ENCODE peak calls at places on chromosomes 2 and 18, in nine cellular contexts. One of them, this sample, is unnamed.

GRCh38 chr2:26300234-26300641 is 45.7 kb upstream of the SELENOI start:
- DNase-seq in progenitor cell of endocrine pancreas: no peak
- DNase-seq in stimulated activated CD8-positive, alpha-beta memory T cell treated with anti-CD3 and anti-CD28 coated beads, Interleukin-7, amount 100 ng/mL, for 1 hour: no peak
- DNase-seq in AG08395: no peak
- DNase-seq in stimulated activated CD4-positive, alpha-beta T cell treated with anti-CD3 and anti-CD28 coated beads, Interleukin-2, amount 100 ng/mL, for 48 hours: no peak
- DNase-seq in fibroblast of mammary gland: peak
- DNase-seq in endothelial cell: no peak
- DNase-seq in Peyer's patch: no peak
- DNase-seq in effector CD8-positive, alpha-beta T cell: no peak
- DNase-seq in this sample: no peak

GRCh38 chr2:54081574-54081973 is 33.8 kb upstream of the ACYP2 start:
- DNase-seq in progenitor cell of endocrine pancreas: no peak
- DNase-seq in stimulated activated CD8-positive, alpha-beta memory T cell treated with anti-CD3 and anti-CD28 coated beads, Interleukin-7, amount 100 ng/mL, for 1 hour: no peak
- DNase-seq in AG08395: no peak
- DNase-seq in stimulated activated CD4-positive, alpha-beta T cell treated with anti-CD3 and anti-CD28 coated beads, Interleukin-2, amount 100 ng/mL, for 48 hours: peak
- DNase-seq in fibroblast of mammary gland: peak
- DNase-seq in endothelial cell: no peak
- DNase-seq in Peyer's patch: no peak
- DNase-seq in effector CD8-positive, alpha-beta T cell: no peak
- DNase-seq in this sample: no peak

GRCh38 chr2:160229591-160229990 is 29.5 kb upstream of the ITGB6 start:
- DNase-seq in progenitor cell of endocrine pancreas: no peak
- DNase-seq in stimulated activated CD8-positive, alpha-beta memory T cell treated with anti-CD3 and anti-CD28 coated beads, Interleukin-7, amount 100 ng/mL, for 1 hour: no peak
- DNase-seq in AG08395: no peak
- DNase-seq in stimulated activated CD4-positive, alpha-beta T cell treated with anti-CD3 and anti-CD28 coated beads, Interleukin-2, amount 100 ng/mL, for 48 hours: no peak
- DNase-seq in fibroblast of mammary gland: peak
- DNase-seq in endothelial cell: no peak
- DNase-seq in Peyer's patch: no peak
- DNase-seq in effector CD8-positive, alpha-beta T cell: no peak
- DNase-seq in this sample: no peak

GRCh38 chr18:21457179-21457535 is 143.3 kb downstream of the ESCO1 start:
- DNase-seq in progenitor cell of endocrine pancreas: no peak
- DNase-seq in stimulated activated CD8-positive, alpha-beta memory T cell treated with anti-CD3 and anti-CD28 coated beads, Interleukin-7, amount 100 ng/mL, for 1 hour: no peak
- DNase-seq in AG08395: no peak
- DNase-seq in stimulated activated CD4-positive, alpha-beta T cell treated with anti-CD3 and anti-CD28 coated beads, Interleukin-2, amount 100 ng/mL, for 48 hours: no peak
- DNase-seq in fibroblast of mammary gland: no peak
- DNase-seq in endothelial cell: no peak
- DNase-seq in Peyer's patch: no peak
- DNase-seq in effector CD8-positive, alpha-beta T cell: no peak
- DNase-seq in this sample: no peak

GRCh38 chr18:50427896-50428295 is 53.0 kb downstream of the SKA1 start:
- DNase-seq in progenitor cell of endocrine pancreas: no peak
- DNase-seq in stimulated activated CD8-positive, alpha-beta memory T cell treated with anti-CD3 and anti-CD28 coated beads, Interleukin-7, amount 100 ng/mL, for 1 hour: no peak
- DNase-seq in AG08395: no peak
- DNase-seq in stimulated activated CD4-positive, alpha-beta T cell treated with anti-CD3 and anti-CD28 coated beads, Interleukin-2, amount 100 ng/mL, for 48 hours: no peak
- DNase-seq in fibroblast of mammary gland: no peak
- DNase-seq in endothelial cell: no peak
- DNase-seq in Peyer's patch: no peak
- DNase-seq in effector CD8-positive, alpha-beta T cell: no peak
- DNase-seq in this sample: no peak

GRCh38 chr2:59025157-59025757 is 784.1 kb upstream of the FANCL start:
- DNase-seq in progenitor cell of endocrine pancreas: peak
- DNase-seq in stimulated activated CD8-positive, alpha-beta memory T cell treated with anti-CD3 and anti-CD28 coated beads, Interleukin-7, amount 100 ng/mL, for 1 hour: no peak
- DNase-seq in AG08395: peak
- DNase-seq in stimulated activated CD4-positive, alpha-beta T cell treated with anti-CD3 and anti-CD28 coated beads, Interleukin-2, amount 100 ng/mL, for 48 hours: peak
- DNase-seq in fibroblast of mammary gland: peak
- DNase-seq in endothelial cell: peak
- DNase-seq in Peyer's patch: peak
- DNase-seq in effector CD8-positive, alpha-beta T cell: no peak
- DNase-seq in this sample: no peak

GRCh38 chr2:230930928-230931555 is 6.0 kb upstream of the GPR55 start:
- DNase-seq in progenitor cell of endocrine pancreas: no peak
- DNase-seq in stimulated activated CD8-positive, alpha-beta memory T cell treated with anti-CD3 and anti-CD28 coated beads, Interleukin-7, amount 100 ng/mL, for 1 hour: no peak
- DNase-seq in AG08395: no peak
- DNase-seq in stimulated activated CD4-positive, alpha-beta T cell treated with anti-CD3 and anti-CD28 coated beads, Interleukin-2, amount 100 ng/mL, for 48 hours: no peak
- DNase-seq in fibroblast of mammary gland: no peak
- DNase-seq in endothelial cell: no peak
- DNase-seq in Peyer's patch: no peak
- DNase-seq in effector CD8-positive, alpha-beta T cell: no peak
- DNase-seq in this sample: no peak

GRCh38 chr18:5424903-5425302 is 118.9 kb downstream of the EPB41L3 start:
- DNase-seq in progenitor cell of endocrine pancreas: no peak
- DNase-seq in stimulated activated CD8-positive, alpha-beta memory T cell treated with anti-CD3 and anti-CD28 coated beads, Interleukin-7, amount 100 ng/mL, for 1 hour: no peak
- DNase-seq in AG08395: peak
- DNase-seq in stimulated activated CD4-positive, alpha-beta T cell treated with anti-CD3 and anti-CD28 coated beads, Interleukin-2, amount 100 ng/mL, for 48 hours: no peak
- DNase-seq in fibroblast of mammary gland: peak
- DNase-seq in endothelial cell: peak
- DNase-seq in Peyer's patch: no peak
- DNase-seq in effector CD8-positive, alpha-beta T cell: no peak
- DNase-seq in this sample: peak

GRCh38 chr2:168632733-168633132 is 169.7 kb upstream of the NOSTRIN start:
- DNase-seq in progenitor cell of endocrine pancreas: no peak
- DNase-seq in stimulated activated CD8-positive, alpha-beta memory T cell treated with anti-CD3 and anti-CD28 coated beads, Interleukin-7, amount 100 ng/mL, for 1 hour: no peak
- DNase-seq in AG08395: peak
- DNase-seq in stimulated activated CD4-positive, alpha-beta T cell treated with anti-CD3 and anti-CD28 coated beads, Interleukin-2, amount 100 ng/mL, for 48 hours: no peak
- DNase-seq in fibroblast of mammary gland: peak
- DNase-seq in endothelial cell: peak
- DNase-seq in Peyer's patch: no peak
- DNase-seq in effector CD8-positive, alpha-beta T cell: no peak
- DNase-seq in this sample: no peak

GRCh38 chr2:207926133-207927076 is 98.9 kb downstream of the PLEKHM3 start:
- DNase-seq in progenitor cell of endocrine pancreas: no peak
- DNase-seq in stimulated activated CD8-positive, alpha-beta memory T cell treated with anti-CD3 and anti-CD28 coated beads, Interleukin-7, amount 100 ng/mL, for 1 hour: no peak
- DNase-seq in AG08395: peak
- DNase-seq in stimulated activated CD4-positive, alpha-beta T cell treated with anti-CD3 and anti-CD28 coated beads, Interleukin-2, amount 100 ng/mL, for 48 hours: no peak
- DNase-seq in fibroblast of mammary gland: peak
- DNase-seq in endothelial cell: no peak
- DNase-seq in Peyer's patch: no peak
- DNase-seq in effector CD8-positive, alpha-beta T cell: no peak
- DNase-seq in this sample: no peak

GRCh38 chr2:179856205-179856604 is 5.2 kb downstream of the ZNF385B start:
- DNase-seq in progenitor cell of endocrine pancreas: no peak
- DNase-seq in stimulated activated CD8-positive, alpha-beta memory T cell treated with anti-CD3 and anti-CD28 coated beads, Interleukin-7, amount 100 ng/mL, for 1 hour: no peak
- DNase-seq in AG08395: no peak
- DNase-seq in stimulated activated CD4-positive, alpha-beta T cell treated with anti-CD3 and anti-CD28 coated beads, Interleukin-2, amount 100 ng/mL, for 48 hours: no peak
- DNase-seq in fibroblast of mammary gland: no peak
- DNase-seq in endothelial cell: no peak
- DNase-seq in Peyer's patch: no peak
- DNase-seq in effector CD8-positive, alpha-beta T cell: no peak
- DNase-seq in this sample: no peak

GRCh38 chr2:84474176-84474575 is 15.1 kb upstream of the SUCLG1 start:
- DNase-seq in progenitor cell of endocrine pancreas: no peak
- DNase-seq in stimulated activated CD8-positive, alpha-beta memory T cell treated with anti-CD3 and anti-CD28 coated beads, Interleukin-7, amount 100 ng/mL, for 1 hour: no peak
- DNase-seq in AG08395: no peak
- DNase-seq in stimulated activated CD4-positive, alpha-beta T cell treated with anti-CD3 and anti-CD28 coated beads, Interleukin-2, amount 100 ng/mL, for 48 hours: no peak
- DNase-seq in fibroblast of mammary gland: no peak
- DNase-seq in endothelial cell: no peak
- DNase-seq in Peyer's patch: no peak
- DNase-seq in effector CD8-positive, alpha-beta T cell: no peak
- DNase-seq in this sample: no peak

This sample was measured in DMS79.